ENCODE peak calls at places on chromosomes 5 and 9, in four cellular contexts. Y is foreskin keratinocyte, J is lower leg skin, F is colonic mucosa. Q is an unnamed sample.

GRCh38 chr5:149389552-149390495 is 10.7 kb upstream of the IL17B start:
- DNase-seq in Y (no peak), J (no peak), F (no peak), Q (no peak)

GRCh38 chr5:38463634-38464521 is 92.6 kb downstream of the LIFR start:
- DNase-seq in Y (peak), J (no peak), F (no peak), Q (peak)

GRCh38 chr5:109253262-109253661 is 156.5 kb downstream of the PJA2 start:
- DNase-seq in Y (no peak), J (no peak), F (no peak), Q (no peak)

GRCh38 chr5:10552183-10553143 is 11.4 kb upstream of the ANKRD33B start:
- DNase-seq in Y (no peak), J (no peak), F (no peak), Q (peak)

GRCh38 chr9:114387678-114388431 is at the start of gene AKNA:
- DNase-seq in Y (no peak), J (peak), F (peak), Q (peak)

GRCh38 chr5:416636-416960 is 26.4 kb upstream of the EXOC3 start:
- DNase-seq in Y (no peak), J (no peak), F (no peak), Q (no peak)

GRCh38 chr9:4689687-4690104 is 10.3 kb downstream of the CDC37L1 start:
- DNase-seq in Y (peak), J (no peak), F (no peak), Q (peak)

GRCh38 chr9:128903079-128903461 is 17.7 kb upstream of the PHYHD1 start:
- DNase-seq in Y (no peak), J (no peak), F (no peak), Q (no peak)

GRCh38 chr9:134600836-134601638 is 40.6 kb upstream of the COL5A1 start:
- DNase-seq in Y (no peak), J (no peak), F (no peak), Q (no peak)

GRCh38 chr9:88658311-88658822 is 123.4 kb downstream of the NXNL2 start:
- DNase-seq in Y (peak), J (no peak), F (peak), Q (peak)

GRCh38 chr5:128695791-128696520 is 157.9 kb upstream of the FBN2 start:
- DNase-seq in Y (no peak), J (no peak), F (no peak), Q (no peak)

GRCh38 chr5:9830184-9830583 is 200.0 kb upstream of the TAS2R1 start:
- DNase-seq in Y (no peak), J (no peak), F (no peak), Q (no peak)

GRCh38 chr5:94969174-94969573 is 315.7 kb downstream of the MCTP1 start:
- DNase-seq in Y (no peak), J (no peak), F (no peak), Q (peak)

GRCh38 chr9:77647659-77648457 is at the start of gene GNA14:
- DNase-seq in Y (no peak), J (peak), F (peak), Q (peak)

GRCh38 chr9:20611751-20612287 is 10.5 kb downstream of the MLLT3 start:
- DNase-seq in Y (peak), J (no peak), F (no peak), Q (peak)

GRCh38 chr5:72007336-72008111 is 99.8 kb upstream of the MAP1B start:
- DNase-seq in Y (no peak), J (no peak), F (no peak), Q (no peak)

GRCh38 chr9:79939819-79940218 is 368.1 kb downstream of the TLE4 start:
- DNase-seq in Y (no peak), J (no peak), F (no peak), Q (no peak)

GRCh38 chr5:168765220-168766037 is 186.3 kb upstream of the PANK3 start:
- DNase-seq in Y (no peak), J (no peak), F (no peak), Q (no peak)

DNA sequence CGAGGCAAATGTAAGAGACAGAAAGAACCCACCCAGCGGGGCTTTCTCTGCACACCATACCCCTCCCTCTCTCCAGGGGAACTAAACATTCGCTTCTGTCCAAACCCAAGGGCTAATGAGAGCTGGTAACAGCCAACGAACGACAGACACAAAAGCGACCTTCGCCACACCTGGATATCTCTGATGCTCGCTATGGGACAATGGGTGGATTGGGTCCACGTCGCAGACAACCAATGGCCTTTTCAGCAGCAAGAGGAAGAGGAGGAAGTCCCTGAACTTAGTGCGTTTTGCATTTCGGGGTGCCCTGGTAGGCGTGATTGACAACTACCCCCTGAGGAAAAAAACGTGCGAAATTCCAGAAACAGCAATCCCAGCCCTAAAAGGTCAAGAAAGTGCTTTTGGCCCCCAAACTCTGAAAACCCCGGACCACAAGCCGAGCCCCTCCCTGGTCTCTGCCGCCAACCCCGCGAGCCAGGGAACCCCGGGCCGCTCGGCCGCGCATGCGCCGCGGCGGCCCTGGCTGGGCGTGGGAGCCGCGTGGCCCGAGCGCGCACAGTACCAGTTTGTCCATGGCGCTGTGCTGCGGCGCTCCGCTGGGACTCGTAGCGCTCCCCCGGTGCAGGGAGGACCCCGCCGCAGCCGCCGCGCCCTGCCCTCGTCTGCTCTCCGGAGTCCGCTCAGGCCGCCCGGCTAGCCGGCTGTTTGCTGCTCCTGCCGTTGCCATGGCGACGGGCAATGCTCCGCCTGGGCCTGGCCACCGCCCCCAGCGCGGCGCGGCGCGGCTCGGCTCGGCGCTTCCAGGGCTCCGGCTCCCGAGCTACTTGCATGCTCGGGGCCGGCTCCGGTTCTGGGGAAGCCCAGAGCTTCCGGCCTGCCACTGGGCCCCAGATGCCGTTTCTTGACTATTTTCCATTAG is 66.9 kb upstream of the DNAH5 start:
- DNase-seq in Y (peak), J (peak), F (peak), Q (peak)
- TF ChIP-seq CTCF in Y (peak), J (no peak), F (no peak), Q (no peak)

DNA sequence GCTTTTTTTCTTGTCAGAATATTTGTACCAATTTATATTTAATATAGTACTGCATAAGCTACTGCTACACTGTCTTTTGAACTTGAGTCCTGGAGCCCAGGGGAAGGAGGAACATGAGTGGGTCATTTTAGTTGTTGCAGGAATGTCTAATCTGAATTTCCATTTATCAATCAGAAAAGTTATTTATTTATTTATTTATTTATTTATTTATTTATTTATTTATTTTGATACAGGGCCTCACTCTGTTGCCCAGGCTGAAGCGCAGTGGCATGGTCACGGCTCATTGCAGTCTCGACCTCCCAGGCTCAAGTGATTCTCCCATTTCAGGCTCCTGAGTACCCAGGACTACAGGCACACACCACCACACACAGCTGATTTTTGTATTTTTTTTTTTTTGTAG is 712.6 kb downstream of the NR2F1-AS1 start:
- DNase-seq in Y (no peak), J (no peak), F (no peak), Q (no peak)
- TF ChIP-seq CTCF in Y (no peak), J (no peak), F (no peak), Q (no peak)

GRCh38 chr5:155050384-155051019 is 36.9 kb downstream of the KIF4B start:
- DNase-seq in Y (no peak), J (no peak), F (no peak), Q (no peak)

GRCh38 chr5:155052532-155052931 is 39.0 kb downstream of the KIF4B start:
- DNase-seq in Y (no peak), J (no peak), F (no peak), Q (no peak)

GRCh38 chr5:155047818-155048217 is 34.3 kb downstream of the KIF4B start:
- DNase-seq in Y (no peak), J (no peak), F (no peak), Q (no peak)

GRCh38 chr5:155046591-155046990 is 33.0 kb downstream of the KIF4B start:
- DNase-seq in Y (no peak), J (no peak), F (no peak), Q (no peak)

GRCh38 chr5:155049569-155050383 is 36.2 kb downstream of the KIF4B start:
- DNase-seq in Y (no peak), J (no peak), F (no peak), Q (peak)
- TF ChIP-seq CTCF in Y (peak), J (no peak), F (no peak), Q (peak)

GRCh38 chr5:14920121-14920520 is 48.5 kb upstream of the ANKH start:
- DNase-seq in Y (no peak), J (no peak), F (no peak), Q (no peak)
- TF ChIP-seq CTCF in Y (no peak), J (no peak), F (no peak), Q (no peak)

GRCh38 chr5:114360816-114361723 is 800 bp upstream of the KCNN2 start:
- DNase-seq in Y (no peak), J (peak), F (peak), Q (no peak)
- TF ChIP-seq CTCF in Y (peak), J (no peak), F (no peak), Q (no peak)

GRCh38 chr5:130066644-130067043 is 162.4 kb downstream of the CHSY3 start:
- DNase-seq in Y (no peak), J (no peak), F (no peak), Q (no peak)

GRCh38 chr5:130065617-130066016 is 161.4 kb downstream of the CHSY3 start:
- DNase-seq in Y (no peak), J (no peak), F (no peak), Q (peak)

GRCh38 chr5:130067364-130067763 is 163.1 kb downstream of the CHSY3 start:
- DNase-seq in Y (no peak), J (no peak), F (no peak), Q (no peak)

GRCh38 chr5:130063603-130064002 is 159.3 kb downstream of the CHSY3 start:
- DNase-seq in Y (no peak), J (no peak), F (no peak), Q (no peak)

DNA sequence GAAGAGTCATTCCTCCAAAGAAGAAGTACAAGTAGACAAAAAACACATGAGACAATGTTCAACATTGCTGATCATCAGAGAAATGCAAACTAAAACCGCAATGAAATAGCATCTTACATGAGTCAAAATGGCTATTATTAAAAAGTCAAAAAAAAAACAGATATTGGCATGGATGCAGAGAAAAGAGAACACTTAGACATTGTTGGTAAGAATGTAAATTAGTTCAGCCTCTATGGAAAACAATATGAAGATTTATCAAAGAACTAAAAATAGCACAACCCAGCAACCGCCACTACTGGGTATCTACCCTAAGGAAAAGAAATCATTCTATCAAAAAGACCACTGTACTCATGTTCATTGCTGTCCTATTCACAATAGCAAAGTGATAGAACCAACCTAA is 157.5 kb downstream of the CHSY3 start:
- DNase-seq in Y (no peak), J (no peak), F (no peak), Q (no peak)
- TF ChIP-seq CTCF in Y (no peak), J (no peak), F (no peak), Q (no peak)

Q was measured in epithelial cell of esophagus.